ENCODE peak calls at places on chromosome 4, in seven cellular contexts. H is GM13977; D is GDM1; J is naive thymus-derived CD8-positive, alpha-beta T cell; O is right lobe of liver; R is iPS-NIHi11; L is effector memory CD8-positive, alpha-beta T cell. B is an unnamed sample.

GRCh38 chr4:84971319-84971932 is 4.9 kb upstream of the WDFY3 start:
- DNase-seq in D (no peak), H (peak), O (no peak), R (peak), L (no peak), J (no peak), B (no peak)

GRCh38 chr4:37561803-37562207 is 124.4 kb downstream of the RELL1 start:
- DNase-seq in H (no peak), R (no peak), O (no peak), L (no peak), J (no peak), D (no peak), B (no peak)

GRCh38 chr4:24594887-24595286 is 10.5 kb upstream of the DHX15 start:
- DNase-seq in J (no peak), L (no peak), D (no peak), H (no peak), O (no peak), R (no peak), B (no peak)

GRCh38 chr4:25970691-25971427 is 56.8 kb downstream of the SMIM20 start:
- DNase-seq in D (no peak), O (no peak), H (no peak), L (no peak), J (no peak), R (no peak), B (no peak)

GRCh38 chr4:932713-933070 is 432 bp downstream of the TMEM175 start:
- DNase-seq in D (no peak), H (no peak), R (no peak), L (no peak), J (no peak), O (no peak), B (no peak)

GRCh38 chr4:108480881-108481280 is 139.5 kb upstream of the RPL34 start:
- DNase-seq in D (no peak), R (no peak), H (no peak), O (no peak), L (no peak), J (no peak), B (no peak)

GRCh38 chr4:88809561-88810219 is 112.1 kb upstream of the NAP1L5 start:
- DNase-seq in J (no peak), L (no peak), H (no peak), D (no peak), R (no peak), O (no peak), B (no peak)

GRCh38 chr4:75172551-75172950 is 239.6 kb downstream of the PARM1 start:
- DNase-seq in L (no peak), R (no peak), D (no peak), O (no peak), H (peak), J (no peak), B (no peak)

GRCh38 chr4:150072906-150073714 is 5.1 kb upstream of the DCLK2 start:
- DNase-seq in R (no peak), O (no peak), J (no peak), L (no peak), D (no peak), H (no peak), B (no peak)

B was measured in activated T-helper 1 cell treated with anti-CD3 and anti-CD28 coated beads, Interleukin-12 subunit alpha, Interleukin-12 subunit beta, Interleukin-2, Interleukin-4 antibody, amounts not matched to agents 30 ng/mL and 10 ng/mL and 1 ng/mL, durations not matched to agents 14 hours and 24 hours and 36 hours.